ENCODE peak calls at places on chromosome 17, in ten cellular contexts. One of them, this sample, is unnamed.

GRCh38 chr17:38434178-38434665 is 6.0 kb downstream of the ARHGAP23 start:
- DNase-seq in activated effector memory CD4-positive, alpha-beta T cell treated with Interleukin-2 at 50 U/mL for 16 hours: no peak
- DNase-seq in T-cell: no peak
- DNase-seq in cardiac muscle cell: no peak
- DNase-seq in activated naive CD4-positive, alpha-beta T cell: no peak
- DNase-seq in IMR-90: no peak
- DNase-seq in GM04504: no peak
- DNase-seq in stimulated activated CD8-positive, alpha-beta memory T cell treated with anti-CD3 and anti-CD28 coated beads, Interleukin-12 subunit alpha, Interleukin-12 subunit beta, amount 100 ng/mL, for 1 hour: no peak
- DNase-seq in T1000: no peak
- DNase-seq in kidney tubule cell: no peak
- DNase-seq in this sample: no peak

GRCh38 chr17:45342306-45342705 is 25.5 kb upstream of the MAP3K14 start:
- DNase-seq in activated naive CD4-positive, alpha-beta T cell: no peak
- DNase-seq in cardiac muscle cell: no peak
- DNase-seq in T-cell: no peak
- DNase-seq in IMR-90: no peak
- DNase-seq in kidney tubule cell: no peak
- DNase-seq in GM04504: no peak
- DNase-seq in activated effector memory CD4-positive, alpha-beta T cell treated with Interleukin-2 at 50 U/mL for 16 hours: no peak
- DNase-seq in stimulated activated CD8-positive, alpha-beta memory T cell treated with anti-CD3 and anti-CD28 coated beads, Interleukin-12 subunit alpha, Interleukin-12 subunit beta, amount 100 ng/mL, for 1 hour: no peak
- DNase-seq in T1000: no peak
- DNase-seq in this sample: no peak

GRCh38 chr17:7987112-7987893 is 15.1 kb upstream of the GUCY2D start:
- DNase-seq in stimulated activated CD8-positive, alpha-beta memory T cell treated with anti-CD3 and anti-CD28 coated beads, Interleukin-12 subunit alpha, Interleukin-12 subunit beta, amount 100 ng/mL, for 1 hour: no peak
- DNase-seq in activated naive CD4-positive, alpha-beta T cell: no peak
- DNase-seq in IMR-90: peak; percentile 27
- DNase-seq in GM04504: no peak
- DNase-seq in T-cell: no peak
- DNase-seq in activated effector memory CD4-positive, alpha-beta T cell treated with Interleukin-2 at 50 U/mL for 16 hours: no peak
- DNase-seq in cardiac muscle cell: peak; percentile 70
- DNase-seq in kidney tubule cell: no peak
- DNase-seq in T1000: no peak
- DNase-seq in this sample: no peak

GRCh38 chr17:17859909-17860760 is 23.3 kb upstream of the SREBF1 start:
- DNase-seq in activated naive CD4-positive, alpha-beta T cell: no peak
- DNase-seq in kidney tubule cell: peak; percentile 68
- DNase-seq in T-cell: peak; percentile 62
- DNase-seq in stimulated activated CD8-positive, alpha-beta memory T cell treated with anti-CD3 and anti-CD28 coated beads, Interleukin-12 subunit alpha, Interleukin-12 subunit beta, amount 100 ng/mL, for 1 hour: peak; percentile 60
- DNase-seq in cardiac muscle cell: peak; percentile 66
- DNase-seq in IMR-90: peak; percentile 38
- DNase-seq in GM04504: no peak
- DNase-seq in T1000: peak; percentile 45
- DNase-seq in activated effector memory CD4-positive, alpha-beta T cell treated with Interleukin-2 at 50 U/mL for 16 hours: peak; percentile 55
- DNase-seq in this sample: peak; percentile 8

GRCh38 chr17:43784068-43784467 is 3.8 kb downstream of the CFAP97D1 start:
- DNase-seq in T-cell: no peak
- DNase-seq in kidney tubule cell: peak; percentile 62
- DNase-seq in IMR-90: peak; percentile 52
- DNase-seq in activated effector memory CD4-positive, alpha-beta T cell treated with Interleukin-2 at 50 U/mL for 16 hours: no peak
- DNase-seq in cardiac muscle cell: no peak
- DNase-seq in GM04504: peak; percentile 46
- DNase-seq in T1000: no peak
- DNase-seq in activated naive CD4-positive, alpha-beta T cell: no peak
- DNase-seq in stimulated activated CD8-positive, alpha-beta memory T cell treated with anti-CD3 and anti-CD28 coated beads, Interleukin-12 subunit alpha, Interleukin-12 subunit beta, amount 100 ng/mL, for 1 hour: no peak
- DNase-seq in this sample: no peak

GRCh38 chr17:81733507-81734404 is 21.7 kb downstream of the SLC25A10 start:
- DNase-seq in IMR-90: peak; percentile 55
- DNase-seq in cardiac muscle cell: peak; percentile 73
- DNase-seq in T-cell: peak; percentile 37
- DNase-seq in GM04504: peak; percentile 50
- DNase-seq in stimulated activated CD8-positive, alpha-beta memory T cell treated with anti-CD3 and anti-CD28 coated beads, Interleukin-12 subunit alpha, Interleukin-12 subunit beta, amount 100 ng/mL, for 1 hour: no peak
- DNase-seq in activated naive CD4-positive, alpha-beta T cell: no peak
- DNase-seq in activated effector memory CD4-positive, alpha-beta T cell treated with Interleukin-2 at 50 U/mL for 16 hours: peak; percentile 40
- DNase-seq in T1000: peak; percentile 67
- DNase-seq in kidney tubule cell: peak; percentile 82
- DNase-seq in this sample: peak; percentile 8

GRCh38 chr17:65055708-65056638 is 567 bp downstream of the GNA13 start:
- DNase-seq in activated naive CD4-positive, alpha-beta T cell: no peak
- DNase-seq in IMR-90: peak; percentile 22
- DNase-seq in kidney tubule cell: peak; percentile 53
- DNase-seq in T-cell: peak; percentile 26
- DNase-seq in T1000: no peak
- DNase-seq in GM04504: no peak
- DNase-seq in cardiac muscle cell: no peak
- DNase-seq in activated effector memory CD4-positive, alpha-beta T cell treated with Interleukin-2 at 50 U/mL for 16 hours: peak; percentile 35
- DNase-seq in stimulated activated CD8-positive, alpha-beta memory T cell treated with anti-CD3 and anti-CD28 coated beads, Interleukin-12 subunit alpha, Interleukin-12 subunit beta, amount 100 ng/mL, for 1 hour: peak; percentile 20
- DNase-seq in this sample: no peak

GRCh38 chr17:45018514-45019176 is 32.8 kb downstream of the DCAKD start:
- DNase-seq in cardiac muscle cell: peak; percentile 41
- DNase-seq in kidney tubule cell: no peak
- DNase-seq in activated naive CD4-positive, alpha-beta T cell: no peak
- DNase-seq in stimulated activated CD8-positive, alpha-beta memory T cell treated with anti-CD3 and anti-CD28 coated beads, Interleukin-12 subunit alpha, Interleukin-12 subunit beta, amount 100 ng/mL, for 1 hour: no peak
- DNase-seq in T1000: no peak
- DNase-seq in activated effector memory CD4-positive, alpha-beta T cell treated with Interleukin-2 at 50 U/mL for 16 hours: no peak
- DNase-seq in GM04504: no peak
- DNase-seq in IMR-90: peak; percentile 11
- DNase-seq in T-cell: peak; percentile 20
- DNase-seq in this sample: no peak

This sample was measured in GF-D8.